ENCODE peak calls at places on chromosomes 12 and 14, in seven cellular contexts. One of them, this sample, is unnamed.

GRCh38 chr14:28751467-28752058 is 15.0 kb upstream of the FOXG1 start:
- DNase-seq in RWPE2: no peak
- DNase-seq in upper lobe of left lung: no peak
- DNase-seq in heart left ventricle: no peak
- DNase-seq in CD8-positive, alpha-beta memory T cell: no peak
- DNase-seq in pancreas: no peak
- DNase-seq in GM23248: peak; percentile 73
- DNase-seq in this sample: no peak

GRCh38 chr14:103862393-103862782 is 15.0 kb upstream of the PPP1R13B start:
- DNase-seq in RWPE2: no peak
- DNase-seq in CD8-positive, alpha-beta memory T cell: no peak
- DNase-seq in upper lobe of left lung: no peak
- DNase-seq in GM23248: no peak
- DNase-seq in heart left ventricle: no peak
- DNase-seq in pancreas: no peak
- DNase-seq in this sample: no peak

GRCh38 chr12:49030119-49030518 is 11.5 kb upstream of the PRKAG1 start:
- DNase-seq in RWPE2: no peak
- DNase-seq in upper lobe of left lung: peak; percentile 33
- DNase-seq in CD8-positive, alpha-beta memory T cell: no peak
- DNase-seq in heart left ventricle: no peak
- DNase-seq in GM23248: no peak
- DNase-seq in pancreas: no peak
- DNase-seq in this sample: no peak

GRCh38 chr12:45468751-45469615 is 253.1 kb downstream of the ANO6 start:
- DNase-seq in GM23248: no peak
- DNase-seq in upper lobe of left lung: peak; percentile 51
- DNase-seq in RWPE2: no peak
- DNase-seq in heart left ventricle: no peak
- DNase-seq in pancreas: peak; percentile 44
- DNase-seq in CD8-positive, alpha-beta memory T cell: no peak
- DNase-seq in this sample: no peak

GRCh38 chr14:72907886-72908285 is 14.0 kb upstream of the DPF3 start:
- DNase-seq in pancreas: no peak
- DNase-seq in GM23248: peak; percentile 81
- DNase-seq in RWPE2: no peak
- DNase-seq in upper lobe of left lung: no peak
- DNase-seq in heart left ventricle: no peak
- DNase-seq in CD8-positive, alpha-beta memory T cell: no peak
- DNase-seq in this sample: no peak

GRCh38 chr12:5124401-5124800 is 80.7 kb downstream of the KCNA5 start:
- DNase-seq in RWPE2: no peak
- DNase-seq in GM23248: no peak
- DNase-seq in heart left ventricle: no peak
- DNase-seq in CD8-positive, alpha-beta memory T cell: no peak
- DNase-seq in pancreas: no peak
- DNase-seq in upper lobe of left lung: no peak
- DNase-seq in this sample: no peak

GRCh38 chr14:36662258-36662542 is 540 bp downstream of the PAX9 start:
- DNase-seq in RWPE2: no peak
- DNase-seq in pancreas: no peak
- DNase-seq in heart left ventricle: no peak
- DNase-seq in CD8-positive, alpha-beta memory T cell: no peak
- DNase-seq in upper lobe of left lung: no peak
- DNase-seq in GM23248: no peak
- DNase-seq in this sample: no peak

GRCh38 chr14:50320279-50320678 is 8.2 kb downstream of the DMAC2L start:
- DNase-seq in pancreas: no peak
- DNase-seq in CD8-positive, alpha-beta memory T cell: no peak
- DNase-seq in heart left ventricle: no peak
- DNase-seq in upper lobe of left lung: no peak
- DNase-seq in GM23248: peak; percentile 92
- DNase-seq in RWPE2: no peak
- DNase-seq in this sample: no peak

GRCh38 chr12:120368789-120369475 is at the start of gene MSI1:
- DNase-seq in CD8-positive, alpha-beta memory T cell: no peak
- DNase-seq in upper lobe of left lung: peak; percentile 87
- DNase-seq in pancreas: peak; percentile 74
- DNase-seq in heart left ventricle: no peak
- DNase-seq in GM23248: peak; percentile 42
- DNase-seq in RWPE2: no peak
- DNase-seq in this sample: no peak

GRCh38 chr12:116497051-116497529 is 62.1 kb upstream of the MAP1LC3B2 start:
- DNase-seq in RWPE2: no peak
- DNase-seq in heart left ventricle: no peak
- DNase-seq in GM23248: no peak
- DNase-seq in upper lobe of left lung: peak; percentile 65
- DNase-seq in CD8-positive, alpha-beta memory T cell: no peak
- DNase-seq in pancreas: no peak
- DNase-seq in this sample: no peak

GRCh38 chr12:106889950-106890626 is 65.6 kb upstream of the TMEM263 start:
- DNase-seq in heart left ventricle: no peak
- DNase-seq in pancreas: no peak
- DNase-seq in RWPE2: no peak
- DNase-seq in CD8-positive, alpha-beta memory T cell: no peak
- DNase-seq in upper lobe of left lung: no peak
- DNase-seq in GM23248: no peak
- DNase-seq in this sample: no peak

GRCh38 chr14:96016761-96017160 is 22.4 kb upstream of the C14orf132 start:
- DNase-seq in pancreas: no peak
- DNase-seq in heart left ventricle: no peak
- DNase-seq in upper lobe of left lung: no peak
- DNase-seq in RWPE2: no peak
- DNase-seq in CD8-positive, alpha-beta memory T cell: no peak
- DNase-seq in GM23248: no peak
- DNase-seq in this sample: no peak

GRCh38 chr12:92943482-92944250 is 14.6 kb upstream of the EEA1 start:
- DNase-seq in RWPE2: no peak
- DNase-seq in CD8-positive, alpha-beta memory T cell: no peak
- DNase-seq in pancreas: no peak
- DNase-seq in heart left ventricle: no peak
- DNase-seq in upper lobe of left lung: no peak
- DNase-seq in GM23248: peak; percentile 60
- DNase-seq in this sample: no peak
- H3K27ac ChIP-seq in RWPE2: no peak overlapping the region
- H3K27ac ChIP-seq in CD8-positive, alpha-beta memory T cell: no peak overlapping the region
- H3K27ac ChIP-seq in pancreas: no peak overlapping the region
- H3K27ac ChIP-seq in heart left ventricle: no peak overlapping the region
- H3K27ac ChIP-seq in upper lobe of left lung: no peak overlapping the region
- H3K27ac ChIP-seq in GM23248: peak overlapping the region; percentile 44
- H3K27ac ChIP-seq in this sample: no peak overlapping the region

GRCh38 chr14:65412881-65413738 is 580 bp downstream of the FUT8 start:
- DNase-seq in upper lobe of left lung: no peak
- DNase-seq in heart left ventricle: no peak
- DNase-seq in GM23248: peak; percentile 93
- DNase-seq in pancreas: peak; percentile 87
- DNase-seq in CD8-positive, alpha-beta memory T cell: peak; percentile 57
- DNase-seq in RWPE2: peak; percentile 80
- DNase-seq in this sample: peak; percentile 66

GRCh38 chr14:65415613-65416012 is 3.1 kb downstream of the FUT8 start:
- DNase-seq in pancreas: no peak
- DNase-seq in GM23248: no peak
- DNase-seq in CD8-positive, alpha-beta memory T cell: no peak
- DNase-seq in upper lobe of left lung: no peak
- DNase-seq in heart left ventricle: no peak
- DNase-seq in RWPE2: no peak
- DNase-seq in this sample: no peak

GRCh38 chr14:65412189-65412846 is at the start of gene FUT8:
- DNase-seq in CD8-positive, alpha-beta memory T cell: peak; percentile 93
- DNase-seq in GM23248: peak; percentile 98
- DNase-seq in heart left ventricle: peak; percentile 97
- DNase-seq in pancreas: peak; percentile 98
- DNase-seq in RWPE2: peak; percentile 98
- DNase-seq in upper lobe of left lung: peak; percentile 99
- DNase-seq in this sample: peak; percentile 97

GRCh38 chr14:65414961-65415589 is 2.5 kb downstream of the FUT8 start:
- DNase-seq in pancreas: no peak
- DNase-seq in RWPE2: no peak
- DNase-seq in GM23248: peak; percentile 80
- DNase-seq in CD8-positive, alpha-beta memory T cell: no peak
- DNase-seq in heart left ventricle: no peak
- DNase-seq in upper lobe of left lung: no peak
- DNase-seq in this sample: no peak

GRCh38 chr14:65413739-65414045 is 1.2 kb downstream of the FUT8 start:
- DNase-seq in GM23248: no peak
- DNase-seq in heart left ventricle: no peak
- DNase-seq in upper lobe of left lung: no peak
- DNase-seq in CD8-positive, alpha-beta memory T cell: no peak
- DNase-seq in RWPE2: no peak
- DNase-seq in pancreas: no peak
- DNase-seq in this sample: no peak
- H3K27ac ChIP-seq in GM23248: peak overlapping the region; percentile 89
- H3K27ac ChIP-seq in heart left ventricle: peak overlapping the region; percentile 80
- H3K27ac ChIP-seq in upper lobe of left lung: no peak overlapping the region
- H3K27ac ChIP-seq in CD8-positive, alpha-beta memory T cell: peak overlapping the region; percentile 15
- H3K27ac ChIP-seq in RWPE2: no peak overlapping the region
- H3K27ac ChIP-seq in pancreas: peak overlapping the region; percentile 92
- H3K27ac ChIP-seq in this sample: no peak overlapping the region

GRCh38 chr14:89881839-89882238 is 72.7 kb downstream of the EFCAB11 start:
- DNase-seq in CD8-positive, alpha-beta memory T cell: no peak
- DNase-seq in heart left ventricle: no peak
- DNase-seq in RWPE2: no peak
- DNase-seq in upper lobe of left lung: no peak
- DNase-seq in GM23248: no peak
- DNase-seq in pancreas: no peak
- DNase-seq in this sample: no peak
- H3K27ac ChIP-seq in CD8-positive, alpha-beta memory T cell: no peak overlapping the region
- H3K27ac ChIP-seq in heart left ventricle: no peak overlapping the region
- H3K27ac ChIP-seq in RWPE2: no peak overlapping the region
- H3K27ac ChIP-seq in upper lobe of left lung: no peak overlapping the region
- H3K27ac ChIP-seq in GM23248: no peak overlapping the region
- H3K27ac ChIP-seq in pancreas: no peak overlapping the region
- H3K27ac ChIP-seq in this sample: no peak overlapping the region

GRCh38 chr14:91123201-91123600 is 9.3 kb downstream of the DGLUCY start:
- DNase-seq in RWPE2: no peak
- DNase-seq in GM23248: no peak
- DNase-seq in upper lobe of left lung: no peak
- DNase-seq in heart left ventricle: no peak
- DNase-seq in CD8-positive, alpha-beta memory T cell: no peak
- DNase-seq in pancreas: no peak
- DNase-seq in this sample: no peak
- H3K27ac ChIP-seq in RWPE2: peak overlapping the region; percentile 71
- H3K27ac ChIP-seq in GM23248: no peak overlapping the region
- H3K27ac ChIP-seq in upper lobe of left lung: no peak overlapping the region
- H3K27ac ChIP-seq in heart left ventricle: peak overlapping the region; percentile 32
- H3K27ac ChIP-seq in CD8-positive, alpha-beta memory T cell: no peak overlapping the region
- H3K27ac ChIP-seq in pancreas: no peak overlapping the region
- H3K27ac ChIP-seq in this sample: peak overlapping the region; percentile 81

GRCh38 chr12:6430990-6431353 is 13.8 kb upstream of the CD27 start:
- DNase-seq in CD8-positive, alpha-beta memory T cell: no peak
- DNase-seq in GM23248: peak; percentile 72
- DNase-seq in pancreas: no peak
- DNase-seq in upper lobe of left lung: no peak
- DNase-seq in RWPE2: peak; percentile 11
- DNase-seq in heart left ventricle: no peak
- DNase-seq in this sample: no peak

GRCh38 chr12:6435941-6436715 is 8.6 kb upstream of the CD27 start:
- DNase-seq in RWPE2: peak; percentile 26
- DNase-seq in pancreas: peak; percentile 15
- DNase-seq in GM23248: no peak
- DNase-seq in upper lobe of left lung: no peak
- DNase-seq in CD8-positive, alpha-beta memory T cell: no peak
- DNase-seq in heart left ventricle: no peak
- DNase-seq in this sample: no peak

GRCh38 chr12:6432991-6433390 is 11.8 kb upstream of the CD27 start:
- DNase-seq in pancreas: no peak
- DNase-seq in heart left ventricle: no peak
- DNase-seq in GM23248: no peak
- DNase-seq in RWPE2: no peak
- DNase-seq in CD8-positive, alpha-beta memory T cell: no peak
- DNase-seq in upper lobe of left lung: no peak
- DNase-seq in this sample: no peak

GRCh38 chr12:6437586-6437985 is 7.2 kb upstream of the CD27 start:
- DNase-seq in upper lobe of left lung: no peak
- DNase-seq in CD8-positive, alpha-beta memory T cell: no peak
- DNase-seq in GM23248: no peak
- DNase-seq in pancreas: no peak
- DNase-seq in RWPE2: no peak
- DNase-seq in heart left ventricle: no peak
- DNase-seq in this sample: no peak

DNA sequence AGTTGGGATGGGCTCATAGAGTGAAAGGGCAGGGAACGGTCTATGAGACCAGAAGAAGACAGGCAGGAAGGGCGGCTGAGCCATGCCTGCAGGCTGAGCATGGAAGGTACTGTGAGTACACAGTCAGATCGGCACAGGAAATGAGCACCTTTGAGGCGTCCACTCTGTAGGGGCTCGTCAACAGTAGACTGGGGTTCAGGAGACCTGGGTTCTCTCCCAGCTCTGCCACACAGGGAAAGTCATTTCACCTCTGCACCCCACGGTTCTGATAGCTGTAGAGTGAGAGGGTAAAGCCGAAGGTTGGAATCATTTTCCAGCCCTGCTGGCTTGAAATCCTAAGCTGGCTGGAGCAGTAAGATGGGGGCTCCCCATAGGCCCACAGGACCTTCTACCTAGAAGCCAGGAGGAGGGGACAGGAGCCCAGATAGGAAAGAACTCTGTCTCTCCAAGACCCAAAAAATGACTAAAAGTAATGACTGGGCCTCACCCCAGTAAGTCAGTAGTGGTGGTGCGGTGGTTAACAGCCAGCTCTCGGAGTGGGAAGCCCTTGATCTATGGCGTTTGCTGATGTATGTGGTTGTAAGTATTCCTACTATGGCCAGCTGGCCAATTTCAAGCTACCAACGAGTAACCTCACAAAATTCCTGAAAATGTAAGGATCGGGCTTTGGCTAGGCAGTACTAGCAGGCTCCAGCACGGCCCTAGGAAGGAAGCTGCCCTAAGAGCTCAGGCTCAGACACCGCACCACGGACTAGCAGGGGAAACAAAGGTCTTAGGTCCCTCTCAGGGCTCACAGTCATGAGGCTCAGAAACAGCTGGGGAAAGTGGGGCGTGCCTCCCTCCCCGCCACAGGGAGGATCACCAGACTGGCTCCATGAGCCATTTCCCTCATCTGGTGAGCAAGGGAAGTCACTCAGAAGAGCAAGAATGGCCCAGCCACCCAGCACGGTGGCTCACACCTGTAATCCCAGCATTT is 10.3 kb upstream of the CD27 start:
- DNase-seq in upper lobe of left lung: no peak
- DNase-seq in pancreas: peak; percentile 20
- DNase-seq in RWPE2: peak; percentile 36
- DNase-seq in CD8-positive, alpha-beta memory T cell: no peak
- DNase-seq in GM23248: no peak
- DNase-seq in heart left ventricle: no peak
- DNase-seq in this sample: no peak
- H3K27ac ChIP-seq in upper lobe of left lung: no peak overlapping the region
- H3K27ac ChIP-seq in pancreas: no peak overlapping the region
- H3K27ac ChIP-seq in RWPE2: no peak overlapping the region
- H3K27ac ChIP-seq in CD8-positive, alpha-beta memory T cell: peak overlapping the region; percentile 11
- H3K27ac ChIP-seq in GM23248: no peak overlapping the region
- H3K27ac ChIP-seq in heart left ventricle: no peak overlapping the region
- H3K27ac ChIP-seq in this sample: no peak overlapping the region

GRCh38 chr12:56591111-56591510 is 39.0 kb downstream of the BAZ2A start:
- DNase-seq in pancreas: no peak
- DNase-seq in GM23248: no peak
- DNase-seq in RWPE2: no peak
- DNase-seq in CD8-positive, alpha-beta memory T cell: no peak
- DNase-seq in upper lobe of left lung: no peak
- DNase-seq in heart left ventricle: no peak
- DNase-seq in this sample: no peak
- H3K27ac ChIP-seq in pancreas: no peak overlapping the region
- H3K27ac ChIP-seq in GM23248: peak overlapping the region; percentile 74
- H3K27ac ChIP-seq in RWPE2: no peak overlapping the region
- H3K27ac ChIP-seq in CD8-positive, alpha-beta memory T cell: no peak overlapping the region
- H3K27ac ChIP-seq in upper lobe of left lung: no peak overlapping the region
- H3K27ac ChIP-seq in heart left ventricle: no peak overlapping the region
- H3K27ac ChIP-seq in this sample: no peak overlapping the region

GRCh38 chr14:56293506-56293905 is 175.3 kb downstream of the PELI2 start:
- DNase-seq in CD8-positive, alpha-beta memory T cell: no peak
- DNase-seq in pancreas: no peak
- DNase-seq in heart left ventricle: no peak
- DNase-seq in GM23248: no peak
- DNase-seq in RWPE2: no peak
- DNase-seq in upper lobe of left lung: no peak
- DNase-seq in this sample: no peak
- H3K27ac ChIP-seq in CD8-positive, alpha-beta memory T cell: no peak overlapping the region
- H3K27ac ChIP-seq in pancreas: no peak overlapping the region
- H3K27ac ChIP-seq in heart left ventricle: no peak overlapping the region
- H3K27ac ChIP-seq in GM23248: no peak overlapping the region
- H3K27ac ChIP-seq in RWPE2: no peak overlapping the region
- H3K27ac ChIP-seq in upper lobe of left lung: no peak overlapping the region
- H3K27ac ChIP-seq in this sample: no peak overlapping the region